ENCODE peak calls at places on chromosomes 12 and 14, in seven cellular contexts. K is adipocyte, U is Karpas-422, J is kidney, T is IMR-90, G is fibroblast of lung, I is HCT116. B is an unnamed sample.
A peak's percentile ranks its signal among the peaks of the same experiment; 100 is the strongest.

GRCh38 chr12:88579572-88579940 is 715 bp downstream of the KITLG start:
- DNase-seq in T (no peak), I (no peak), U (no peak), K (peak; percentile 78), G (no peak), J (peak; percentile 61), B (no peak)

GRCh38 chr12:81542621-81543020 is 216.5 kb downstream of the PPFIA2 start:
- DNase-seq in I (no peak), T (no peak), G (no peak), K (peak; percentile 21), J (no peak), U (no peak), B (peak; percentile 24)

GRCh38 chr12:25054783-25055144 is 105.9 kb upstream of the BCAT1 start:
- DNase-seq in T (peak; percentile 66), J (no peak), U (peak; percentile 80), G (peak; percentile 24), K (peak; percentile 10), I (no peak), B (no peak)

GRCh38 chr12:65495233-65495632 is 216.8 kb downstream of the MSRB3 start:
- DNase-seq in J (no peak), T (peak; percentile 88), K (peak; percentile 38), G (peak; percentile 38), U (no peak), I (peak; percentile 88), B (no peak)

GRCh38 chr12:15443611-15444010 is 121.3 kb downstream of the PTPRO start:
- DNase-seq in T (no peak), J (no peak), U (no peak), K (no peak), I (no peak), G (no peak), B (no peak)

GRCh38 chr12:66352197-66352596 is 49.9 kb downstream of the HELB start:
- DNase-seq in U (peak; percentile 72), I (peak; percentile 19), G (peak; percentile 9), J (no peak), T (peak; percentile 34), K (peak; percentile 48), B (no peak)

GRCh38 chr12:76240281-76240680 is 107.9 kb downstream of the BBS10 start:
- DNase-seq in K (no peak), U (no peak), G (no peak), T (no peak), J (no peak), I (no peak), B (no peak)

GRCh38 chr14:101088714-101089113 is 185.2 kb upstream of the RTL1 start:
- DNase-seq in G (no peak), I (no peak), T (no peak), J (peak; percentile 15), K (no peak), U (no peak), B (no peak)

GRCh38 chr14:68466491-68466977 is 326.3 kb downstream of the ZFP36L1 start:
- DNase-seq in T (peak; percentile 92), G (peak; percentile 91), I (peak; percentile 78), K (peak; percentile 80), J (no peak), U (no peak), B (no peak)

GRCh38 chr12:19288603-19289244 is 150.6 kb upstream of the AEBP2 start:
- DNase-seq in J (no peak), G (peak; percentile 62), K (peak; percentile 78), T (peak; percentile 44), I (peak; percentile 22), U (peak; percentile 75), B (no peak)

DNA sequence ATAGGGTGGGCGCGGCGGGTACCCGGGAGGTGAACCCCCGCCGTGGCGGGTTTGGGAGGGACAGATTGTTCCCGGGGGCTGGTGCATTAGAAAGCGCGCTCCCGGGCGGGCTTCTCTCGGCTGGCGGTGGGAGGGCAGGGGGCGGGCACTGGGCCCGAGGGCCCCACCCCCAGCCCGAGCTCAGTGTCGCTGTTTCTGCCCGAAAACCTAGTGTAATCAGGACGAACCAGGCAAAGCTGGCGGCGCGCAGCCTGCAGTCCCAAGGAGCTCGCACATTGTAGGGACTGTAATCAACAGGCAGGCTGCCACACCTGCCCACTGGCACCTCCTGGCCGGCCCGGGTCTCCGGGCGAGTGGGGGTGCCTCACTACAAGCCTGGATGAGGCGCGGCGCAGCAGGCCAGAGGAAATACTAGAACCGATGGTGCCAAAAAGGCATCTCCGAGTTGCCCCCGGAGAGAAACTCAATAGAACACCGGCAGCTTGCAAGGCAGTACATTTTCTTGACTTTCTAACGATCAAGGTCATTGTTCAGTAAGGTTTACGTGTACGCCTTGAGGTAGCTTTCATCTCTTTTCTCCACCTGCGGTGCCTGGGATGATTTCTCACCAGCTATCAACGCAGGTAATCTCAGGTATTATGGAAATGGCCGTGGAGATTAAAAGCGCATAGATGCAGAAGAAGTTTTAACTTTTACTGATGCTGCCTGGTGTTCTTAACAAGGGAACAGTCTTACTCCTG is 845 bp upstream of the SPTB start:
- DNase-seq in U (peak; percentile 73), J (peak; percentile 76), K (peak; percentile 44), I (peak; percentile 26), G (no peak), T (no peak), B (no peak)
- H3K9ac ChIP-seq in U (peak overlapping the region; percentile 56), J (no peak overlapping the region), K (no peak overlapping the region), I (peak overlapping the region; percentile 47), G (no peak overlapping the region), T (no peak overlapping the region), B (peak overlapping the region; percentile 65)

DNA sequence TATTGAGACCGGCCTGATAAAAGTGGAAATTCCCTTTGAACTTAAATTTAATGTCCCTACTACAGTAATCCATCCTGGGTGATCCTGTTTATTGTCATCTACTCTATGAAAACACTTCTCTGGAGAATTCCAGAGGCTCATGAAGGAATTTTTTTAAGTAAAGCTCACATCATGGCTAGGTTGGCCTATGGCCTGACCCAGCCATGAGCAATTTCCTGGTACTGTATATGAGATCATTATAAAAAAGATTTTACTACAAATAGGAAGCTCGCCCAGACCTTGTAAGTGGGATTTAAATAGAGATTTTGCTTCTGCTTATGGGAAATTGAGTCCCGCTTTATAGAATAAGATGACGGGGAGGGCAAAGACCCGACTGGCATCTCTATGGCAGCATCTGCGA is 215.5 kb downstream of the DPF3 start:
- DNase-seq in K (peak; percentile 39), J (no peak), T (peak; percentile 87), I (no peak), G (peak; percentile 51), U (no peak), B (no peak)
- H3K9ac ChIP-seq in K (no peak overlapping the region), J (no peak overlapping the region), T (no peak overlapping the region), I (no peak overlapping the region), G (no peak overlapping the region), U (no peak overlapping the region), B (no peak overlapping the region)

GRCh38 chr14:96098309-96098998 is 59.3 kb downstream of the C14orf132 start:
- DNase-seq in K (peak; percentile 77), I (peak; percentile 64), J (no peak), G (peak; percentile 79), T (peak; percentile 71), U (peak; percentile 93), B (no peak)

GRCh38 chr14:96097752-96098151 is 58.6 kb downstream of the C14orf132 start:
- DNase-seq in G (no peak), T (no peak), I (no peak), J (no peak), U (no peak), K (no peak), B (no peak)

GRCh38 chr14:96095058-96095457 is 55.9 kb downstream of the C14orf132 start:
- DNase-seq in J (no peak), K (peak; percentile 10), I (no peak), U (peak; percentile 43), G (no peak), T (no peak), B (no peak)

GRCh38 chr14:96095581-96096476 is 56.7 kb downstream of the C14orf132 start:
- DNase-seq in K (peak; percentile 92), J (peak; percentile 91), T (peak; percentile 92), U (peak; percentile 44), I (no peak), G (peak; percentile 98), B (no peak)

DNA sequence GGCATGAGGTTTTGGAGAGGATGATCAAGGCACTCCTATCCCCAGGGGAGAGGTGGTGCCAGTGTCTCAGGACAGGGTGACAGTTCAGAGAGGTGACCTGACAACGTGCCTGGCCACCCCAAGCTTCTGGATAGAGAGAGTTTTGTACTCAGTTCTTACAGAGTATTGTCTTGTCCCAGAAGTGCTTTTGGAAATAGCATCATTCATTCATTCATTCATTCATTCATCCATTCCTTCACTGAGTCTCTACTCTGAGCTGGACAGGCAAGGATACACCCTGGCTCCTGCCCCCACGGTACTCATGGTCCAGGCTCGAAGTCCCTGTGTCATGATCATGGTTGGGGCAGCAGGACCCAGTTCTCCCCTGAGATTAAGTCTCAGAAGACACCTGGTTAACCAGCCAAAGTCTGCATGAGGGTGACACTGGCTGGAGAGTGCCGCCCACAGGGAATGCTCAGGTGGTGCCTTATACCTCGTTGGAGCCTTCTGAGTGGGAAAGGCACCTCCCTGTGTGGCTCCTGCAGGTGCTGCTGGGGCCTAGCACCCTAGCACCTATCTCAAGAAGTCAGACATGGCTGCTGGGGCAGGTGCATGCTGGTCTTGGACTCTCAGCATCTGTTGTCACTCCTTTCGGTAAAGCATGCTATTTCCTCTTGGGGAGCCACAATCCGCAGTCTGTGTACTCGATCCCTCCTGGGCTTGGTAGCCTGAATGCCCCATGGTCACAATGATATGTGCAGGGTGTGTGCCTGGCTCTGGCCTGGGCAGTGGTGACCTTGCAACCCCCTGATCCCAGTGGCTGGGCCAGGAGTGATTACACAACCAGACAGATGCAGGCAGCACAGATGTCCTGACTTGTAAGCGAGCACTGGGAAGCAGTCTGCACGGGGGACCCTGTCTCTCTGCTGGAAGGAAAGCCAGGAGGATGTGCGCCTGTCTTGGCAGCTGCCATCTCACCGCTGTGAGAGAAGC is 57.8 kb downstream of the C14orf132 start:
- DNase-seq in G (no peak), J (no peak), I (no peak), T (no peak), U (peak; percentile 66), K (no peak), B (no peak)
- H3K9ac ChIP-seq in G (no peak overlapping the region), J (no peak overlapping the region), I (no peak overlapping the region), T (no peak overlapping the region), U (no peak overlapping the region), K (no peak overlapping the region), B (no peak overlapping the region)

GRCh38 chr14:106185837-106186233 is 659.5 kb downstream of the TMEM121 start:
- DNase-seq in J (no peak), K (no peak), I (no peak), G (no peak), U (peak; percentile 41), T (no peak), B (no peak)
- H3K9ac ChIP-seq in J (no peak overlapping the region), K (no peak overlapping the region), I (no peak overlapping the region), G (no peak overlapping the region), U (no peak overlapping the region), T (no peak overlapping the region), B (no peak overlapping the region)

GRCh38 chr12:108699955-108700563 is 31.3 kb downstream of the CORO1C start:
- DNase-seq in U (no peak), J (no peak), G (peak; percentile 59), I (no peak), T (peak; percentile 64), K (no peak), B (no peak)
- H3K9ac ChIP-seq in U (no peak overlapping the region), J (no peak overlapping the region), G (no peak overlapping the region), I (no peak overlapping the region), T (no peak overlapping the region), K (no peak overlapping the region), B (no peak overlapping the region)

B was measured in SK-N-MC.